ENCODE peak calls at places on chromosomes 4 and X, in seven cellular contexts. K, Z, N, W, B, T and V are unnamed samples. For H3K9me3, the result is how much of the 10 kb centered on the place peaks cover.

GRCh38 chr4:158013858-158014257 is 159.0 kb downstream of the GASK1B start:
- DNase-seq in K (no peak), Z (peak), N (no peak), W (no peak), B (no peak), T (peak), V (no peak)

GRCh38 chr4:83771113-83771705 is 235.3 kb downstream of the GPAT3 start:
- DNase-seq in K (peak), Z (peak), N (peak), W (peak), B (peak), T (peak), V (peak)

GRCh38 chrX:82070948-82071347 is 869.0 kb downstream of the SH3BGRL start:
- DNase-seq in K (no peak), Z (no peak), N (no peak), W (no peak), B (no peak), T (no peak), V (no peak)

GRCh38 chrX:1535241-1536041 is 1.5 kb downstream of the P2RY8 start:
- DNase-seq in K (no peak), Z (no peak), N (peak), W (no peak), B (no peak), T (no peak), V (peak)

GRCh38 chr4:104826171-104826570 is 320.5 kb upstream of the TET2 start:
- DNase-seq in K (no peak), Z (no peak), N (no peak), W (no peak), B (no peak), T (peak), V (no peak)

GRCh38 chr4:136036744-136037143 is 1495.5 kb downstream of the PCDH18 start:
- DNase-seq in K (no peak), Z (peak), N (no peak), W (no peak), B (no peak), T (peak), V (no peak)

GRCh38 chrX:110924871-110925270 is 129.3 kb upstream of the CHRDL1 start:
- DNase-seq in K (no peak), Z (peak), N (no peak), W (no peak), B (no peak), T (no peak), V (no peak)

GRCh38 chr4:154928640-154929257 is 147.7 kb downstream of the RBM46 start:
- DNase-seq in K (peak), Z (peak), N (no peak), W (peak), B (peak), T (peak), V (no peak)

GRCh38 chr4:124455671-124456070 is 256.9 kb downstream of the ANKRD50 start:
- DNase-seq in K (no peak), Z (no peak), N (no peak), W (no peak), B (no peak), T (no peak), V (no peak)

GRCh38 chr4:74805601-74806000 is 11.3 kb upstream of the BTC start:
- DNase-seq in K (peak), Z (peak), N (no peak), W (no peak), B (no peak), T (peak), V (no peak)

GRCh38 chrX:15646543-15646942 is 18.1 kb downstream of the CLTRN start:
- DNase-seq in K (no peak), Z (no peak), N (no peak), W (peak), B (no peak), T (no peak), V (no peak)

GRCh38 chr4:147590249-147590920 is 26.8 kb upstream of the TMEM184C start:
- DNase-seq in K (peak), Z (peak), N (peak), W (peak), B (peak), T (peak), V (peak)

GRCh38 chr4:71941001-71941400 is 90.8 kb upstream of the NPFFR2 start:
- DNase-seq in K (no peak), Z (peak), N (peak), W (peak), B (peak), T (peak), V (peak)

GRCh38 chr4:76723373-76723772 is 174.6 kb downstream of the SOWAHB start:
- DNase-seq in K (no peak), Z (no peak), N (peak), W (no peak), B (no peak), T (peak), V (no peak)

GRCh38 chrX:132463411-132463810 is 25.4 kb downstream of the MBNL3 start:
- DNase-seq in K (no peak), Z (no peak), N (peak), W (peak), B (peak), T (peak), V (no peak)

GRCh38 chr4:23934915-23935314 is 45.1 kb upstream of the PPARGC1A start:
- DNase-seq in K (no peak), Z (peak), N (no peak), W (no peak), B (no peak), T (no peak), V (no peak)

GRCh38 chr4:57100979-57101629 is 9.1 kb downstream of the IGFBP7 start:
- DNase-seq in K (no peak), Z (no peak), N (no peak), W (peak), B (no peak), T (no peak), V (no peak)

GRCh38 chr4:57104706-57105560 is 5.3 kb downstream of the IGFBP7 start:
- DNase-seq in K (no peak), Z (no peak), N (no peak), W (no peak), B (no peak), T (no peak), V (no peak)

GRCh38 chr4:57099363-57099762 is 10.8 kb downstream of the IGFBP7 start:
- DNase-seq in K (no peak), Z (no peak), N (no peak), W (no peak), B (no peak), T (no peak), V (no peak)

GRCh38 chr4:57102050-57102564 is 8.1 kb downstream of the IGFBP7 start:
- DNase-seq in K (no peak), Z (peak), N (no peak), W (no peak), B (no peak), T (peak), V (no peak)

GRCh38 chr4:57103051-57103450 is 7.1 kb downstream of the IGFBP7 start:
- DNase-seq in K (no peak), Z (no peak), N (no peak), W (no peak), B (no peak), T (no peak), V (no peak)
- H3K4me2 ChIP-seq in K (peak), Z (peak), N (no peak), W (no peak), B (no peak), T (no peak), V (no peak)

DNA sequence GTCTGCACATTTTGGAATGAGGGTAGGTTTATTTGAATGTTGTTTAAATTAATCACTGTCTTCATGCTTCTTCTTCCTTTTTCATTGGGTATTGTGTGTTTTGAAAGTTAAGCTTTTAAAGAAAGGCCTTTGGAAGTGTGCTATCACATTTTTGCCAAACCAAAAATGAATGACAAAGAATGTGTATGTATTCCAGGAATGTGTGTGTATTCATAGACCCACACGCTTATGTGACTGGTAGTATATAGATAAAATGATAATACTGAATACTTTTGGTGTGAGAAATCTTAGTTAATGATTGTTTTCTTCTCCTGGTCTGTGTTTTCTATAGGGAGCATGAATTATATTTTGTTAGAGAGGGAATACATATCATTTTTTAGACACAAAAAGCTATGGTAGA is 404.4 kb downstream of the TLL1 start:
- DNase-seq in K (no peak), Z (peak), N (no peak), W (no peak), B (no peak), T (peak), V (no peak)
- TF ChIP-seq CTCF in K (no peak), Z (no peak), N (no peak), W (no peak), B (no peak), T (no peak), V (no peak)

GRCh38 chr4:45471335-45471734 is 652.5 kb downstream of the GABRG1 start:
- DNase-seq in K (no peak), Z (no peak), N (no peak), W (no peak), B (no peak), T (no peak), V (no peak)

GRCh38 chr4:45472490-45472889 is 651.4 kb downstream of the GABRG1 start:
- DNase-seq in K (no peak), Z (no peak), N (no peak), W (no peak), B (no peak), T (peak), V (no peak)

GRCh38 chr4:45477311-45477733 is 646.5 kb downstream of the GABRG1 start:
- DNase-seq in K (no peak), Z (no peak), N (no peak), W (no peak), B (no peak), T (no peak), V (no peak)

DNA sequence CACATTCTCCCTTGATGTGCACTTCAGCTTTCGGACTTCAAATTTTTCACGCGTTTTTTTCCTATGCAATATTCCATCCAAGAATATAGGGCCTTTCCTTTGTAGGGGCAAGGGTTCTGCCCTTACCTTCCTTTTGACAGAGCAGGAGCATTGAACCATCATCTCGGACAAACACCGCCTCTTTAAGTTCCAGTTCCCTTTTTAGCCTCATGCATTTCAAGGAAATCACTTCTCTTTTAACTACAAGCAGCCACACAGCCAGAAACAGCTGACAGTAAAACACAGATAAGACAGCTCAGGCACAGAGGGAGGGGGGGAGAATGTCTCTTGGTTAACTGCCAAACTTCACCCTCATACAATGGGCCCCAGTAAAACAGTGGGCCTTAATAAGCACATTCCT is 648.4 kb downstream of the GABRG1 start:
- DNase-seq in K (no peak), Z (no peak), N (no peak), W (no peak), B (no peak), T (no peak), V (no peak)
- H3K9me3 ChIP-seq in K (under half), Z (under half), N (under half), W (under half), B (under half), T (under half), V (under half)

DNA sequence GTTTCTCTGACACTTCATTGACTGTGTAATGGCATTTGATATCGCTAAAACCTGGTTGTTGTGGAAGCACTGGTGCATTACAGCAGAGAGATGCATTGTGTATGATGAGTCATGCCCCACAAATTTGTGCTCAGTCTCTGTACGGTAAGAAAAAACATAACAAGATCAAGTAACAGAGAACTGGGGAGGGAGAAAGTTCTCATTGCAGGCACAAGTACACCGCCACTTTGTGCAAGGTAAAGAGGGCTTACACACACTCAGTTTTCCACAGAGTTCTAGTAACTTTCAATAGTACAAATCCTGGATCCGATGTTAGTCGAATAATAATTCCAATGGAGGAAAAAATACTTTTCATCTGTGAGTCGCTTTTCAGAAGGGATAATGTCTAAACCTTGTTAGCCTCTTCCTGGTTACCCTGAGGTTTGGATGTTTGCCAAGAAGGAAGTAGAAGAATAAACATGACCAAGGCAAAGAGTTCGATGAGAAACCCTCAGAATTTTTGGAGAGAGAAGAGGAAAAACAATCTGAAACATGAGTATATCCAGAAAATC is 512.5 kb upstream of the SLIT2 start:
- DNase-seq in K (no peak), Z (peak), N (no peak), W (no peak), B (no peak), T (peak), V (no peak)
- H3K4me2 ChIP-seq in K (peak), Z (peak), N (no peak), W (peak), B (no peak), T (peak), V (no peak)

GRCh38 chrX:39070009-39070408 is 268.8 kb downstream of the MID1IP1 start:
- DNase-seq in K (no peak), Z (no peak), N (no peak), W (no peak), B (no peak), T (no peak), V (no peak)
- TF ChIP-seq CTCF in K (no peak), Z (no peak), N (no peak), W (no peak), B (no peak), T (no peak), V (no peak)

GRCh38 chrX:67697452-67697851 is 153.6 kb downstream of the AR start:
- DNase-seq in K (no peak), Z (no peak), N (no peak), W (no peak), B (no peak), T (no peak), V (no peak)

DNA sequence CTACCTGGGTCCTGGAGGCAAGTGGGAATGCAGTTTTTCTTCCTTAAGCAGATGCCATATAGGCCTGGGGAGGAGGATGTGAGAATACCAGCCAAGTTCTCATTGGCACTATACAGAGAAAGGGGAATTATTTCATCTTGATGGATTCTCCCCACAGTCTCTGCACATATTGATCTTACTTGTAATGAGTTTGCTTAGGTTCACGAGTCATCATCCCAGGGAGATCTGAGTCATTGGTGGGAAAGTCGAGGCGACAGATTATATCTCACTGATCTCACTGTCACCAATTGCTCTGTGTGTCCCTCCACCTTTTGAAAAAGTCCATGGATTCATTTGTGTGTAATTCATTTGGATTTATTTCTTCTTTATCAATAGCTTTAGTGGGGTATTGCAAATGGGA is 156.8 kb downstream of the AR start:
- DNase-seq in K (no peak), Z (no peak), N (no peak), W (no peak), B (no peak), T (no peak), V (no peak)
- H3K9me3 ChIP-seq in K (under half), Z (under half), N (under half), W (under half), B (under half), T (under half), V (under half)

GRCh38 chr4:107740950-107741701 is 21.1 kb upstream of the PAPSS1 start:
- DNase-seq in K (no peak), Z (peak), N (no peak), W (no peak), B (no peak), T (peak), V (no peak)
- H3K4me2 ChIP-seq in K (no peak), Z (no peak), N (no peak), W (peak), B (no peak), T (no peak), V (no peak)

GRCh38 chr4:129968366-129968765 is 872.4 kb downstream of the C4orf33 start:
- DNase-seq in K (no peak), Z (no peak), N (no peak), W (no peak), B (no peak), T (no peak), V (no peak)

GRCh38 chr4:129971419-129971818 is 875.5 kb downstream of the C4orf33 start:
- DNase-seq in K (no peak), Z (no peak), N (no peak), W (no peak), B (no peak), T (no peak), V (no peak)

GRCh38 chr4:129968778-129969177 is 872.8 kb downstream of the C4orf33 start:
- DNase-seq in K (no peak), Z (no peak), N (no peak), W (no peak), B (no peak), T (no peak), V (no peak)

GRCh38 chr4:129972257-129972656 is 876.3 kb downstream of the C4orf33 start:
- DNase-seq in K (no peak), Z (no peak), N (peak), W (no peak), B (peak), T (no peak), V (no peak)
- TF ChIP-seq CTCF in K (no peak), Z (no peak), N (no peak), W (peak), B (peak), T (no peak), V (peak)